ENCODE peak calls at places on chromosomes 2 and 18, in five cellular contexts. F, N, D, W and U are unnamed samples.

GRCh38 chr2:200736646-200737274 is 75.0 kb upstream of the BZW1 start:
- DNase-seq in N (no peak), F (no peak), W (no peak), D (no peak), U (no peak)

GRCh38 chr2:230266654-230267053 is 41.1 kb downstream of the SP140 start:
- DNase-seq in N (no peak), W (no peak), F (no peak), D (no peak), U (no peak)

GRCh38 chr2:216548901-216549321 is 50.3 kb downstream of the RPL37A start:
- DNase-seq in N (no peak), F (no peak), W (no peak), D (no peak), U (no peak)

GRCh38 chr2:189673661-189674373 is 653 bp upstream of the ANKAR start:
- DNase-seq in N (no peak), D (no peak), W (no peak), F (no peak), U (no peak)

GRCh38 chr18:9333441-9334350 is 877 bp upstream of the TWSG1 start:
- DNase-seq in F (no peak), D (peak), N (peak), W (no peak), U (no peak)

GRCh38 chr2:224909885-224910517 is 132.3 kb downstream of the DOCK10 start:
- DNase-seq in N (no peak), F (no peak), D (no peak), W (no peak), U (peak)

GRCh38 chr2:177489719-177490301 is 97.2 kb downstream of the AGPS start:
- DNase-seq in W (no peak), F (peak), D (no peak), N (no peak), U (no peak)

GRCh38 chr2:157839822-157840221 is 36.3 kb downstream of the ACVR1 start:
- DNase-seq in F (no peak), W (no peak), D (no peak), N (no peak), U (no peak)

GRCh38 chr2:78973630-78974029 is 51.9 kb upstream of the REG3G start:
- DNase-seq in D (no peak), W (no peak), N (no peak), F (no peak), U (no peak)